ENCODE peak calls at places on chromosomes 12 and 14, in five cellular contexts. One of them, this sample, is unnamed.

GRCh38 chr14:23009939-23010718 is at the start of gene C14orf93:
- DNase-seq in H1: no peak
- DNase-seq in GM12878: no peak
- DNase-seq in K562: peak
- DNase-seq in HepG2: peak
- DNase-seq in this sample: peak

GRCh38 chr14:61568572-61569011 is 126.7 kb upstream of the HIF1A start:
- DNase-seq in H1: no peak
- DNase-seq in K562: no peak
- DNase-seq in HepG2: no peak
- DNase-seq in GM12878: peak
- DNase-seq in this sample: no peak

GRCh38 chr14:67602995-67603545 is 3.0 kb upstream of the PIGH start:
- DNase-seq in GM12878: peak
- DNase-seq in H1: no peak
- DNase-seq in HepG2: no peak
- DNase-seq in K562: no peak
- DNase-seq in this sample: no peak

GRCh38 chr12:124240493-124240892 is 54.4 kb upstream of the RFLNA start:
- DNase-seq in HepG2: no peak
- DNase-seq in K562: peak
- DNase-seq in GM12878: no peak
- DNase-seq in H1: no peak
- DNase-seq in this sample: peak

GRCh38 chr12:93378373-93379310 is 917 bp downstream of the NUDT4 start:
- DNase-seq in HepG2: no peak
- DNase-seq in H1: no peak
- DNase-seq in GM12878: no peak
- DNase-seq in K562: peak
- DNase-seq in this sample: peak

GRCh38 chr14:35351497-35351896 is 53.1 kb downstream of the NFKBIA start:
- DNase-seq in H1: no peak
- DNase-seq in GM12878: no peak
- DNase-seq in HepG2: no peak
- DNase-seq in K562: no peak
- DNase-seq in this sample: no peak

GRCh38 chr12:101908395-101908794 is 31.0 kb downstream of the DRAM1 start:
- DNase-seq in H1: no peak
- DNase-seq in GM12878: no peak
- DNase-seq in HepG2: no peak
- DNase-seq in K562: no peak
- DNase-seq in this sample: no peak

GRCh38 chr12:114936148-114937099 is 252.4 kb upstream of the TBX3 start:
- DNase-seq in GM12878: no peak
- DNase-seq in H1: no peak
- DNase-seq in HepG2: no peak
- DNase-seq in K562: no peak
- DNase-seq in this sample: no peak

GRCh38 chr12:17302001-17302400 is 696.0 kb upstream of the LMO3 start:
- DNase-seq in GM12878: no peak
- DNase-seq in HepG2: no peak
- DNase-seq in H1: no peak
- DNase-seq in K562: no peak
- DNase-seq in this sample: no peak

GRCh38 chr14:24192933-24193332 is 2.3 kb downstream of the TM9SF1 start:
- DNase-seq in H1: no peak
- DNase-seq in HepG2: no peak
- DNase-seq in GM12878: no peak
- DNase-seq in K562: no peak
- DNase-seq in this sample: no peak

GRCh38 chr12:96422192-96422591 is 22.0 kb upstream of the CDK17 start:
- DNase-seq in HepG2: no peak
- DNase-seq in H1: no peak
- DNase-seq in K562: no peak
- DNase-seq in GM12878: no peak
- DNase-seq in this sample: no peak

DNA sequence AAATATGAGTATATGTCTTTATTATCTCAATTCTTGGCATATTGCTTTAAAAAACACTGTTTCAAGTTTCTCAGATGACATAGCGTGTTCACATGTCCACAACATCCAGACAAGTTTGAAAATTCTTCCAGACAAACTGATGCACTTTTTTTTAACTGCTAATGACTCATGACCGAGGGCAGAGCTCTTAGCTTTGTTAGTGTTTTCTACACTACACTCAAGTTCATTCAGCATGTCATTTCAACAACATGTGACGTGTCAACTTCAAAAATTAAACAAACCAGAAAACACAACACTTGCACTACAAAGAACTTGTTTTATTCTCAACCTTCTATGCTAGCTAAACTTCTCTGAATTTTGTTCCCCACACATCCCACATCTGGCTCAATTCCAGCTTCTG is 1186.3 kb upstream of the FLRT2 start:
- DNase-seq in K562: no peak
- DNase-seq in HepG2: no peak
- DNase-seq in GM12878: no peak
- DNase-seq in H1: no peak
- DNase-seq in this sample: no peak
- TF ChIP-seq POLR2AphosphoS5 in K562: no peak
- TF ChIP-seq POLR2AphosphoS5 in HepG2: no peak
- TF ChIP-seq POLR2AphosphoS5 in GM12878: no peak
- TF ChIP-seq POLR2AphosphoS5 in H1: no peak
- TF ChIP-seq POLR2AphosphoS5 in this sample: no peak

GRCh38 chr12:89412665-89413064 is 60.4 kb upstream of the DUSP6 start:
- DNase-seq in K562: no peak
- DNase-seq in H1: no peak
- DNase-seq in HepG2: no peak
- DNase-seq in GM12878: no peak
- DNase-seq in this sample: no peak

GRCh38 chr12:89416049-89416792 is 63.9 kb upstream of the DUSP6 start:
- DNase-seq in H1: no peak
- DNase-seq in K562: no peak
- DNase-seq in GM12878: no peak
- DNase-seq in HepG2: no peak
- DNase-seq in this sample: no peak

GRCh38 chr12:89414851-89415250 is 62.5 kb upstream of the DUSP6 start:
- DNase-seq in K562: no peak
- DNase-seq in GM12878: no peak
- DNase-seq in HepG2: no peak
- DNase-seq in H1: no peak
- DNase-seq in this sample: no peak

GRCh38 chr12:89413234-89413633 is 60.9 kb upstream of the DUSP6 start:
- DNase-seq in HepG2: no peak
- DNase-seq in K562: no peak
- DNase-seq in H1: no peak
- DNase-seq in GM12878: no peak
- DNase-seq in this sample: no peak

DNA sequence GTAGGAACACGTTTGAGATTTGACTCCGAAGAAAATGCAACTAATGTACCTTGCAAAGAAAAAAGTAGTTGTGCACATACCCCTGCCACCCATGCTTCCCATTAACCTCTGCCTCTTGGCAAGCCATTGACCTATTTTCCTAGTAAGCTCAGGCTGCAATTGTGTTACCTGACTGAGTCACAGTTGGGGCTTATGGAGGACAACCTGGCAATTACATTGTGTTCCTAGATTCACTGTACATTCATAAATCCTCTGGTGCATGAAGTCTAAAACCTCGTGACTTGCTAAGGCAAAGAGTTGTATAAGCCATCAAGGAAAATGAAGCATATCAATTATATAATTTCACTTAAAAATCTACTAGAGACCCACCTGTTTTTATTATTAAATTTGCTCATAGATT is 62.0 kb upstream of the DUSP6 start:
- DNase-seq in K562: no peak
- DNase-seq in H1: no peak
- DNase-seq in GM12878: no peak
- DNase-seq in HepG2: no peak
- DNase-seq in this sample: no peak
- TF ChIP-seq USF2 in K562: no peak
- TF ChIP-seq USF2 in H1: no peak
- TF ChIP-seq USF2 in GM12878: no peak
- TF ChIP-seq USF2 in HepG2: no peak
- TF ChIP-seq USF2 in this sample: no peak

GRCh38 chr14:75196468-75196867 is 20.1 kb upstream of the TMED10 start:
- DNase-seq in GM12878: no peak
- DNase-seq in HepG2: peak
- DNase-seq in K562: no peak
- DNase-seq in H1: no peak
- DNase-seq in this sample: no peak
- TF ChIP-seq POLR2AphosphoS5 in GM12878: no peak
- TF ChIP-seq POLR2AphosphoS5 in HepG2: no peak
- TF ChIP-seq POLR2AphosphoS5 in K562: no peak
- TF ChIP-seq POLR2AphosphoS5 in H1: no peak
- TF ChIP-seq POLR2AphosphoS5 in this sample: no peak

GRCh38 chr14:85532570-85532969 is 2.6 kb downstream of the FLRT2 start:
- DNase-seq in HepG2: no peak
- DNase-seq in GM12878: no peak
- DNase-seq in K562: no peak
- DNase-seq in H1: no peak
- DNase-seq in this sample: no peak

GRCh38 chr14:85532981-85533820 is 3.3 kb downstream of the FLRT2 start:
- DNase-seq in H1: no peak
- DNase-seq in K562: no peak
- DNase-seq in HepG2: no peak
- DNase-seq in GM12878: no peak
- DNase-seq in this sample: peak

GRCh38 chr14:85534435-85534834 is 4.5 kb downstream of the FLRT2 start:
- DNase-seq in GM12878: no peak
- DNase-seq in HepG2: no peak
- DNase-seq in K562: no peak
- DNase-seq in H1: no peak
- DNase-seq in this sample: no peak

GRCh38 chr14:85534914-85535313 is 5.0 kb downstream of the FLRT2 start:
- DNase-seq in GM12878: no peak
- DNase-seq in HepG2: no peak
- DNase-seq in K562: no peak
- DNase-seq in H1: no peak
- DNase-seq in this sample: no peak

DNA sequence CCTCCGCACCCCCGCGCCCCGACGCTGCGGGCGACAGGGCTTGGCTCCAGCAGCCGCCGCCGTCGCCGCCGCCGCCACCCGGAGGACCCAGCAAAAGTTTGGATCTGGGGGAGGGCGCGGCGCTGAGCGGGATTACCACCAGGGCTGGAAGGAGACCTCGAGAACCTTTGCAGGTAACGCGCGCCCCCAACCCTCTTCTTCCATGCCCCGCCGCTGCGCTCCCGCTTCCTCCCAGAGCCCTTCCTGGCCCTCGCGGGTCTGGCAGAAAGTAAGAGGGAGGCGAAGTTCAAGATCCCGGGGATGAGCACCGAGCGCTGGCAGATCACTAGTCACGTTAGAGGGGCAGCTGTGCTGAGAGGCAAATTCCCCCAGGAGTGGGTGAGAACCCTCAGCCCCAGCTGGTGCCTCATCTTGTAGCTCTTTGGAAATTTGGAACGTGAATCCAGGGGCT is 3.9 kb downstream of the FLRT2 start:
- DNase-seq in HepG2: no peak
- DNase-seq in GM12878: no peak
- DNase-seq in H1: no peak
- DNase-seq in K562: no peak
- DNase-seq in this sample: no peak
- TF ChIP-seq USF2 in HepG2: no peak
- TF ChIP-seq USF2 in GM12878: no peak
- TF ChIP-seq USF2 in H1: no peak
- TF ChIP-seq USF2 in K562: no peak
- TF ChIP-seq USF2 in this sample: no peak

GRCh38 chr12:27696293-27696652 is at the start of gene REP15:
- DNase-seq in H1: no peak
- DNase-seq in K562: no peak
- DNase-seq in GM12878: no peak
- DNase-seq in HepG2: peak
- DNase-seq in this sample: no peak
- TF ChIP-seq POLR2AphosphoS5 in H1: no peak
- TF ChIP-seq POLR2AphosphoS5 in K562: no peak
- TF ChIP-seq POLR2AphosphoS5 in GM12878: no peak
- TF ChIP-seq POLR2AphosphoS5 in HepG2: no peak
- TF ChIP-seq POLR2AphosphoS5 in this sample: no peak

GRCh38 chr12:132217800-132218518 is 73.7 kb downstream of the NOC4L start:
- DNase-seq in H1: no peak
- DNase-seq in GM12878: no peak
- DNase-seq in K562: no peak
- DNase-seq in HepG2: no peak
- DNase-seq in this sample: no peak

GRCh38 chr12:132218519-132218860 is 74.2 kb downstream of the NOC4L start:
- DNase-seq in GM12878: no peak
- DNase-seq in H1: no peak
- DNase-seq in K562: no peak
- DNase-seq in HepG2: no peak
- DNase-seq in this sample: no peak

GRCh38 chr12:132217371-132217770 is 73.1 kb downstream of the NOC4L start:
- DNase-seq in H1: no peak
- DNase-seq in K562: no peak
- DNase-seq in GM12878: no peak
- DNase-seq in HepG2: no peak
- DNase-seq in this sample: no peak

GRCh38 chr12:132219323-132219722 is 75.1 kb downstream of the NOC4L start:
- DNase-seq in HepG2: no peak
- DNase-seq in H1: no peak
- DNase-seq in GM12878: no peak
- DNase-seq in K562: no peak
- DNase-seq in this sample: no peak

GRCh38 chr12:132218915-132219314 is 74.7 kb downstream of the NOC4L start:
- DNase-seq in HepG2: peak
- DNase-seq in H1: no peak
- DNase-seq in GM12878: no peak
- DNase-seq in K562: peak
- DNase-seq in this sample: peak
- TF ChIP-seq USF2 in HepG2: no peak
- TF ChIP-seq USF2 in H1: no peak
- TF ChIP-seq USF2 in GM12878: no peak
- TF ChIP-seq USF2 in K562: no peak
- TF ChIP-seq USF2 in this sample: no peak